ENCODE peak calls at places on chromosomes 1 and 21, in five cellular contexts. A, M, E, O and N are unnamed samples.

GRCh38 chr1:24362982-24363614 is 43.9 kb downstream of the GRHL3 start:
- DNase-seq in A (peak), M (peak), E (no peak), O (no peak), N (peak)

GRCh38 chr1:169844941-169845608 is 48.6 kb downstream of the SCYL3 start:
- DNase-seq in A (no peak), M (no peak), E (no peak), O (no peak), N (no peak)

GRCh38 chr1:75203415-75204277 is 69.5 kb downstream of the LHX8 start:
- DNase-seq in A (peak), M (peak), E (peak), O (peak), N (peak)

GRCh38 chr1:196607940-196608339 is 300 bp downstream of the KCNT2 start:
- DNase-seq in A (peak), M (peak), E (no peak), O (peak), N (no peak)

GRCh38 chr1:84689514-84690396 is 506 bp downstream of the SSX2IP start:
- DNase-seq in A (peak), M (peak), E (no peak), O (peak), N (peak)

GRCh38 chr1:41811978-41812852 is 106.5 kb downstream of the HIVEP3 start:
- DNase-seq in A (peak), M (peak), E (no peak), O (peak), N (peak)

GRCh38 chr1:243639027-243639658 is 210.9 kb downstream of the AKT3 start:
- DNase-seq in A (no peak), M (no peak), E (no peak), O (no peak), N (no peak)

GRCh38 chr1:165645654-165646366 is 14.8 kb downstream of the MGST3 start:
- DNase-seq in A (no peak), M (peak), E (no peak), O (no peak), N (peak)

GRCh38 chr1:54188291-54188690 is 11.5 kb downstream of the CYB5RL start:
- DNase-seq in A (no peak), M (no peak), E (no peak), O (no peak), N (no peak)

GRCh38 chr1:41892211-41892840 is 26.4 kb downstream of the HIVEP3 start:
- DNase-seq in A (peak), M (no peak), E (no peak), O (no peak), N (no peak)

GRCh38 chr1:212311836-212312497 is 26.8 kb downstream of the PPP2R5A start:
- DNase-seq in A (no peak), M (no peak), E (no peak), O (no peak), N (peak)

GRCh38 chr1:18360251-18360650 is 120.5 kb upstream of the KLHDC7A start:
- DNase-seq in A (no peak), M (no peak), E (no peak), O (no peak), N (peak)

GRCh38 chr21:25428537-25428936 is 178.7 kb downstream of the MRPL39 start:
- DNase-seq in A (peak), M (no peak), E (no peak), O (no peak), N (no peak)

GRCh38 chr1:92419642-92420041 is 67.1 kb downstream of the GFI1 start:
- DNase-seq in A (no peak), M (no peak), E (no peak), O (no peak), N (no peak)

GRCh38 chr1:61588736-61589381 is 136.1 kb downstream of the TM2D1 start:
- DNase-seq in A (peak), M (peak), E (peak), O (peak), N (peak)

GRCh38 chr1:6096243-6097116 is 50.8 kb downstream of the KCNAB2 start:
- DNase-seq in A (no peak), M (no peak), E (no peak), O (no peak), N (no peak)

GRCh38 chr1:85319931-85320330 is 43.5 kb upstream of the BCL10 start:
- DNase-seq in A (no peak), M (no peak), E (no peak), O (no peak), N (no peak)

GRCh38 chr1:55848906-55849305 is 633.7 kb upstream of the USP24 start:
- DNase-seq in A (peak), M (no peak), E (no peak), O (peak), N (peak)

GRCh38 chr1:4081806-4082645 is 182.0 kb upstream of the C1orf174 start:
- DNase-seq in A (no peak), M (no peak), E (no peak), O (no peak), N (no peak)

GRCh38 chr1:164058192-164058591 is 500.8 kb upstream of the PBX1 start:
- DNase-seq in A (no peak), M (no peak), E (no peak), O (no peak), N (no peak)

GRCh38 chr1:11413907-11414495 is 65.0 kb upstream of the DISP3 start:
- DNase-seq in A (no peak), M (no peak), E (no peak), O (peak), N (no peak)

GRCh38 chr21:33205476-33205875 is 24.3 kb upstream of the IFNAR2 start:
- DNase-seq in A (no peak), M (no peak), E (no peak), O (no peak), N (no peak)

GRCh38 chr1:228141082-228141870 is 1.2 kb downstream of the GUK1 start:
- DNase-seq in A (no peak), M (peak), E (no peak), O (no peak), N (peak)

GRCh38 chr1:54413295-54413694 is 7.1 kb upstream of the SSBP3 start:
- DNase-seq in A (peak), M (peak), E (no peak), O (no peak), N (peak)

GRCh38 chr1:222814536-222815366 is at the start of gene DISP1:
- DNase-seq in A (peak), M (peak), E (peak), O (peak), N (peak)

GRCh38 chr1:234244482-234244881 is 128.8 kb upstream of the COA6 start:
- DNase-seq in A (no peak), M (no peak), E (peak), O (no peak), N (no peak)

GRCh38 chr1:23216771-23217420 is 406 bp downstream of the HTR1D start:
- DNase-seq in A (no peak), M (peak), E (no peak), O (peak), N (no peak)

GRCh38 chr1:119288751-119289150 is 79.8 kb upstream of the HAO2 start:
- DNase-seq in A (no peak), M (no peak), E (no peak), O (no peak), N (no peak)

GRCh38 chr1:19505694-19506457 is 20.5 kb upstream of the CAPZB start:
- DNase-seq in A (no peak), M (no peak), E (peak), O (no peak), N (no peak)

GRCh38 chr1:246797597-246797996 is 73.4 kb downstream of the SCCPDH start:
- DNase-seq in A (no peak), M (no peak), E (no peak), O (no peak), N (no peak)

GRCh38 chr1:35437200-35437599 is 120.0 kb downstream of the KIAA0319L start:
- DNase-seq in A (no peak), M (no peak), E (no peak), O (no peak), N (no peak)

GRCh38 chr1:145729661-145730436 is 10.6 kb downstream of the CD160 start:
- DNase-seq in A (no peak), M (no peak), E (no peak), O (no peak), N (no peak)

GRCh38 chr1:236147521-236148470 is 5.5 kb downstream of the GPR137B start:
- DNase-seq in A (no peak), M (no peak), E (no peak), O (no peak), N (no peak)

GRCh38 chr1:226471467-226471866 is 63.6 kb upstream of the PARP1 start:
- DNase-seq in A (no peak), M (no peak), E (no peak), O (no peak), N (no peak)

GRCh38 chr1:2215909-2216766 is 12.0 kb upstream of the SKI start:
- DNase-seq in A (no peak), M (no peak), E (no peak), O (no peak), N (no peak)

GRCh38 chr1:53069663-53070327 is 7.8 kb downstream of the PODN start:
- DNase-seq in A (no peak), M (no peak), E (no peak), O (no peak), N (no peak)

GRCh38 chr1:206000641-206001339 is 2.4 kb downstream of the RAB7B start:
- DNase-seq in A (no peak), M (no peak), E (no peak), O (no peak), N (no peak)

GRCh38 chr21:24897883-24898282 is 709.4 kb downstream of the MRPL39 start:
- DNase-seq in A (no peak), M (no peak), E (no peak), O (no peak), N (no peak)

GRCh38 chr1:201261771-201262547 is 21.3 kb upstream of the PKP1 start:
- DNase-seq in A (no peak), M (no peak), E (no peak), O (no peak), N (no peak)
- TF ChIP-seq EZH2 in A (no peak), M (no peak), E (no peak), O (no peak), N (no peak)

DNA sequence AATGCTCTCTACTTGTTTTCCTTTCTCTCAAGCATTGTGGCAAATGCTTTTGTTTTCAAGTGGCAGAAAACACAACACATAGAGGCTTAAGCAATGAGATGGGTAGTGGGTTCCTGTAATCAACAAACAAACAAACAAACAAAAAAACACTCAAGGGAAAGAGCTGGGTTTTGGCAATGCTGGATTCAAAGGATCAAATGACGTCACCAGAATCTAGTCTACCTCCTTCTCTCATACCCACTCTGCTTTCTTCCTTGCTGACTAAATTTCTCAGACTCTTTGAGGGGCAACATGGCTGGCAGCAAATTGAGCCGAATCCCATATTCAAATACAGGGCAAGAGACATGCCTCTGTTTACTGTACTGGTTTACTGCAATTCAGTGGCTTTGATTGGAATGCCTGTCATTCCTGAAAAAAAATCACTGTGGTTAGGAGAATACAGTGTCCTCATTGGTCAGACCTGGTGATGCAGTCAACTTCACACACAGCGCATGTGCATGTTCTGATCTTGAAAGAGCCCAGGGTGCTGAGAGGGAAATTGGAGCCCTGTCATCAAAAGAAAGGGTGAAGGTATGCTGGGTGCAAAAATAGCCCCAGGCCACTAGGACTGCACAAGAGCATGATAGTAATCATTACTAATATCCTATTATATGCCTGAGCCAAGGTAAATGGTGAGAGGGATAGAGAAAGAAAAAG is 356.2 kb downstream of the KCTD3 start:
- DNase-seq in A (no peak), M (no peak), E (no peak), O (no peak), N (peak)
- H3K4me3 ChIP-seq in A (no peak), M (no peak), E (no peak), O (no peak), N (no peak)

DNA sequence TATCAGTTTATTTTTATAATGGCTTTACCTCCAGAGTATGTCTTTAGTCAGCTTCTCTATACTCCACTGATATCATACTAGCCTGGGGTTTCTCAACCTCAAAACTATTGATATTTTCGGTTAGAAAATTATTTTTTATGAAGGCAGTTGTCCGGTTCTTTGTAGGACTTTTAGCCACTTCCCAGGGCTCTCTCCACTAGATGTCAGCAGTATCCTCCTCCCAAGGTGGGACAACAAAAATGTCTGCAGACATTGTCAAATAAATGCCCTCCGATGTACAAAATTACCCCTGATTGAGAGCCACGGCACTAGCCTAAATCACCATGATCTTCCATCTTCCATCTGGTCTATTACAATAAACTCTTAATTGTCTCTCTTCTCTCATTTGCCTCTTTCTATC is 4.1 kb upstream of the GRIK1 start:
- DNase-seq in A (no peak), M (no peak), E (no peak), O (peak), N (peak)
- TF ChIP-seq CTCF in A (no peak), M (peak), E (no peak), O (peak), N (peak)

GRCh38 chr1:21668232-21669032 is 725 bp downstream of the RAP1GAP start:
- DNase-seq in A (no peak), M (no peak), E (no peak), O (peak), N (no peak)

GRCh38 chr1:21669033-21669286 is 197 bp downstream of the RAP1GAP start:
- DNase-seq in A (no peak), M (no peak), E (no peak), O (no peak), N (no peak)

GRCh38 chr1:21670059-21670881 is 1.1 kb upstream of the RAP1GAP start:
- DNase-seq in A (no peak), M (no peak), E (no peak), O (peak), N (no peak)

GRCh38 chr1:21670956-21671902 is 2.1 kb upstream of the RAP1GAP start:
- DNase-seq in A (no peak), M (no peak), E (no peak), O (no peak), N (no peak)

GRCh38 chr1:21669287-21670058 is at the start of gene RAP1GAP:
- DNase-seq in A (no peak), M (peak), E (no peak), O (peak), N (no peak)
- TF ChIP-seq EZH2 in A (peak), M (no peak), E (no peak), O (no peak), N (no peak)

DNA sequence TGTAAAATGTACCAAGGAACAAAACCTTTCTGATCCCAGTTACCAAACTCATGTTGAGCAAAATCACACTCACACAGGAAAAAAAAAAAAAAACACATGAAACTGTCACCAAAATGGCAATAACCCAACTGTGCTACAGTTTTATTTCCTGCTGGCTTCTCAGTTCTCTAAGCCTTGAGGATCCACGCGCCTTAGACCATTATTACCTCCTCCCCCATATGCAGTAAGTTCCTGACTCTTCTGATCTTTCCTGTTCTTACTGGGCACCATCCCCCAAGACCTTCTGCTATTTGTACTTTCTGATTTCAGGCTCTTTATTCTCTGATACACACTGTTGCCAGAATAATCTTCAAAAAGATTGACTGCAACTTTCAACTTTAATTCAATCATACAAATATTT is 79.6 kb downstream of the SLC45A1 start:
- DNase-seq in A (no peak), M (no peak), E (peak), O (no peak), N (peak)
- H3K4me3 ChIP-seq in A (no peak), M (no peak), E (peak), O (no peak), N (peak)